ENCODE peak calls at places on chromosomes 4 and X, in five cellular contexts. J, P, B, I and W are unnamed samples.

GRCh38 chr4:6110681-6111353 is 89.5 kb downstream of the JAKMIP1 start:
- DNase-seq in I (no peak), B (no peak), J (no peak), P (no peak), W (no peak)

GRCh38 chr4:39978378-39978775 is 666 bp upstream of the PDS5A start:
- DNase-seq in P (no peak), I (no peak), B (no peak), J (no peak), W (no peak)

GRCh38 chr4:19983072-19983471 is 268.6 kb upstream of the SLIT2 start:
- DNase-seq in I (no peak), P (no peak), B (peak; percentile 96), J (peak; percentile 95), W (peak; percentile 93)

GRCh38 chr4:73869130-73870055 is at the start of gene CXCL1:
- DNase-seq in P (no peak), J (peak; percentile 45), B (peak; percentile 12), I (peak; percentile 45), W (peak; percentile 82)

GRCh38 chrX:119455264-119455663 is 13.0 kb upstream of the SLC25A5 start:
- DNase-seq in I (no peak), J (peak; percentile 23), P (no peak), B (peak; percentile 64), W (peak; percentile 54)

GRCh38 chr4:153472122-153473037 is 6.2 kb downstream of the TMEM131L start:
- DNase-seq in B (no peak), J (no peak), I (no peak), P (no peak), W (no peak)

GRCh38 chrX:109936114-109936513 is 66.8 kb upstream of the TMEM164 start:
- DNase-seq in I (no peak), B (peak; percentile 69), P (no peak), J (peak; percentile 28), W (no peak)

GRCh38 chr4:75769044-75769443 is 44.7 kb downstream of the USO1 start:
- DNase-seq in P (no peak), J (peak; percentile 71), B (peak; percentile 23), I (no peak), W (no peak)

GRCh38 chr4:38523524-38524448 is 140.2 kb upstream of the KLF3 start:
- DNase-seq in I (no peak), J (no peak), P (no peak), B (no peak), W (peak; percentile 2)

GRCh38 chr4:42768125-42768748 is 111.3 kb upstream of the ATP8A1 start:
- DNase-seq in J (no peak), P (no peak), B (no peak), I (no peak), W (no peak)

GRCh38 chr4:119237201-119237600 is 24.7 kb downstream of the USP53 start:
- DNase-seq in I (no peak), J (no peak), B (no peak), P (no peak), W (no peak)

GRCh38 chr4:173370130-173370476 is 651 bp upstream of the SAP30 start:
- DNase-seq in B (no peak), J (no peak), I (no peak), P (peak; percentile 43), W (no peak)

GRCh38 chr4:37601527-37601926 is 84.6 kb downstream of the RELL1 start:
- DNase-seq in J (peak; percentile 66), I (no peak), P (no peak), B (peak; percentile 4), W (peak; percentile 26)

GRCh38 chr4:96120206-96120605 is 280.3 kb downstream of the PDHA2 start:
- DNase-seq in I (no peak), B (no peak), J (no peak), P (no peak), W (no peak)

GRCh38 chrX:44828008-44828605 is 15.7 kb upstream of the DUSP21 start:
- DNase-seq in B (peak; percentile 67), I (no peak), P (no peak), J (peak; percentile 79), W (peak; percentile 83)

GRCh38 chr4:55989716-55990115 is 41.0 kb downstream of the CEP135 start:
- DNase-seq in B (no peak), I (no peak), J (no peak), P (no peak), W (no peak)

GRCh38 chr4:110085131-110085530 is 113.3 kb downstream of the ELOVL6 start:
- DNase-seq in B (no peak), J (peak; percentile 27), I (no peak), P (peak; percentile 12), W (no peak)

GRCh38 chr4:54015421-54016065 is 48.9 kb downstream of the CHIC2 start:
- DNase-seq in J (no peak), I (peak; percentile 36), P (no peak), B (no peak), W (no peak)

GRCh38 chrX:106952988-106953387 is 32.8 kb downstream of the CLDN2 start:
- DNase-seq in J (peak; percentile 20), I (no peak), B (peak; percentile 6), P (no peak), W (peak; percentile 45)

GRCh38 chr4:139628184-139629012 is 37.2 kb upstream of the MGST2 start:
- DNase-seq in J (no peak), I (peak; percentile 37), B (no peak), P (no peak), W (no peak)

GRCh38 chr4:113603926-113604325 is 157.6 kb downstream of the CAMK2D start:
- DNase-seq in P (no peak), B (peak; percentile 2), I (no peak), J (peak; percentile 72), W (no peak)